ENCODE peak calls at places on chromosomes 2 and 18, in eight cellular contexts. Y is HTR-8/SVneo, H is progenitor cell of endocrine pancreas, C is HFFc6, K is Kasumi-1, D is caudate nucleus, I is fibroblast of mammary gland, W is AG08395. Q is an unnamed sample.

GRCh38 chr18:52340466-52341378 is 725 bp downstream of the DCC start:
- DNase-seq in D (peak; percentile 65), C (no peak), K (no peak), Y (no peak), W (no peak), I (no peak), H (no peak), Q (no peak)

GRCh38 chr2:150307258-150307657 is 180.2 kb downstream of the RND3 start:
- DNase-seq in Y (no peak), K (no peak), D (no peak), C (no peak), I (no peak), H (no peak), W (no peak), Q (no peak)

GRCh38 chr2:73176205-73176880 is 26.0 kb upstream of the NOTO start:
- DNase-seq in H (no peak), K (no peak), I (no peak), W (peak; percentile 9), C (no peak), Y (no peak), D (no peak), Q (no peak)

GRCh38 chr18:42929857-42930256 is 185.6 kb downstream of the RIT2 start:
- DNase-seq in D (peak; percentile 1), Y (no peak), C (no peak), W (no peak), H (no peak), K (no peak), I (peak; percentile 40), Q (no peak)

GRCh38 chr2:67487993-67488392 is 90.9 kb downstream of the ETAA1 start:
- DNase-seq in Y (no peak), I (no peak), W (no peak), C (no peak), H (no peak), K (no peak), D (no peak), Q (no peak)

GRCh38 chr2:66850406-66850805 is 415.5 kb downstream of the MEIS1 start:
- DNase-seq in W (no peak), Y (no peak), K (no peak), I (no peak), H (no peak), C (no peak), D (no peak), Q (no peak)

GRCh38 chr18:78506031-78506461 is 473.6 kb upstream of the SALL3 start:
- DNase-seq in K (no peak), I (no peak), D (peak; percentile 69), H (peak; percentile 25), W (no peak), C (no peak), Y (no peak), Q (no peak)

GRCh38 chr2:102030855-102031527 is 39.2 kb downstream of the IL1R2 start:
- DNase-seq in Y (no peak), W (no peak), C (no peak), D (no peak), I (no peak), K (no peak), H (no peak), Q (no peak)

GRCh38 chr2:47905454-47906260 is 641 bp downstream of the FBXO11 start:
- DNase-seq in K (peak; percentile 33), W (no peak), D (peak; percentile 79), C (peak; percentile 37), H (peak; percentile 44), I (peak; percentile 49), Y (no peak), Q (peak; percentile 75)

GRCh38 chr2:240391111-240392051 is 44.1 kb upstream of the GPC1 start:
- DNase-seq in W (no peak), D (no peak), Y (no peak), C (no peak), K (no peak), I (no peak), H (no peak), Q (no peak)

GRCh38 chr2:230678451-230678850 is 34.2 kb upstream of the CAB39 start:
- DNase-seq in C (no peak), Y (no peak), I (no peak), D (no peak), H (no peak), K (peak; percentile 1), W (no peak), Q (no peak)

GRCh38 chr2:37645363-37645762 is 26.1 kb downstream of the CDC42EP3 start:
- DNase-seq in W (no peak), K (peak; percentile 17), I (peak; percentile 89), D (no peak), H (no peak), Y (no peak), C (no peak), Q (peak; percentile 81)

GRCh38 chr2:229922449-229923386 is at the start of gene FBXO36:
- DNase-seq in K (peak; percentile 50), C (peak; percentile 60), I (peak; percentile 49), Y (peak; percentile 61), W (peak; percentile 51), H (peak; percentile 76), D (peak; percentile 75), Q (peak; percentile 76)

GRCh38 chr2:173462908-173463840 is 108.5 kb downstream of the CDCA7 start:
- DNase-seq in D (no peak), K (no peak), Y (no peak), W (no peak), I (no peak), C (no peak), H (no peak), Q (no peak)

GRCh38 chr2:100630473-100630977 is 67.7 kb downstream of the PDCL3 start:
- DNase-seq in K (no peak), C (no peak), W (no peak), H (no peak), I (no peak), Y (no peak), D (no peak), Q (no peak)

GRCh38 chr2:145220496-145220895 is 700.6 kb upstream of the ZEB2 start:
- DNase-seq in I (peak; percentile 5), H (no peak), K (no peak), C (no peak), D (no peak), W (no peak), Y (no peak), Q (no peak)

GRCh38 chr2:23703583-23704385 is 223.1 kb downstream of the ATAD2B start:
- DNase-seq in W (no peak), D (no peak), I (no peak), K (no peak), C (no peak), H (no peak), Y (no peak), Q (no peak)

GRCh38 chr2:96203130-96204028 is 5.2 kb downstream of the STARD7 start:
- DNase-seq in C (no peak), D (no peak), I (no peak), Y (no peak), K (no peak), W (no peak), H (no peak), Q (no peak)

GRCh38 chr2:112048887-112049286 is 6.2 kb upstream of the TMEM87B start:
- DNase-seq in H (no peak), K (peak; percentile 86), C (peak; percentile 52), W (peak; percentile 45), I (peak; percentile 76), D (no peak), Y (no peak), Q (no peak)

GRCh38 chr2:168849610-168850009 is 40.6 kb downstream of the SPC25 start:
- DNase-seq in D (no peak), H (no peak), C (no peak), W (peak; percentile 19), I (peak; percentile 29), K (peak; percentile 53), Y (peak; percentile 20), Q (peak; percentile 1)

GRCh38 chr2:26144031-26144430 is 28.9 kb upstream of the GAREM2 start:
- DNase-seq in W (no peak), D (no peak), H (no peak), C (no peak), K (peak; percentile 40), I (no peak), Y (no peak), Q (no peak)

GRCh38 chr18:11064106-11064505 is 85.3 kb downstream of the PIEZO2 start:
- DNase-seq in W (no peak), I (no peak), C (no peak), D (no peak), Y (no peak), H (no peak), K (no peak), Q (no peak)

GRCh38 chr2:219186754-219187456 is 8.8 kb downstream of the RETREG2 start:
- DNase-seq in W (no peak), I (no peak), Y (no peak), H (no peak), C (no peak), D (no peak), K (no peak), Q (no peak)

GRCh38 chr2:235746257-235746934 is 252.6 kb downstream of the AGAP1 start:
- DNase-seq in H (peak; percentile 42), Y (peak; percentile 90), I (peak; percentile 88), C (peak; percentile 81), W (peak; percentile 88), D (peak; percentile 76), K (peak; percentile 59), Q (peak; percentile 34)

GRCh38 chr2:201465524-201465971 is 14.0 kb downstream of the STRADB start:
- DNase-seq in I (peak; percentile 26), K (no peak), H (no peak), Y (no peak), D (peak; percentile 15), W (no peak), C (peak; percentile 13), Q (no peak)

GRCh38 chr18:23953984-23954383 is 60.6 kb upstream of the TTC39C start:
- DNase-seq in Y (no peak), K (no peak), C (no peak), D (no peak), I (no peak), W (no peak), H (no peak), Q (no peak)

GRCh38 chr2:149552226-149552625 is 35.3 kb downstream of the MMADHC start:
- DNase-seq in I (peak; percentile 14), K (no peak), H (no peak), Y (no peak), D (no peak), W (no peak), C (no peak), Q (no peak)

GRCh38 chr2:10469955-10470568 is 21.9 kb upstream of the ODC1 start:
- DNase-seq in K (no peak), Y (no peak), W (no peak), D (no peak), I (no peak), C (no peak), H (no peak), Q (no peak)

GRCh38 chr2:3536682-3537632 is 17.6 kb upstream of the ADI1 start:
- DNase-seq in Y (peak; percentile 79), I (peak; percentile 60), D (no peak), K (peak; percentile 86), H (no peak), W (peak; percentile 60), C (peak; percentile 33), Q (peak; percentile 68)

GRCh38 chr2:128245816-128246215 is 72.9 kb downstream of the HS6ST1 start:
- DNase-seq in C (no peak), Y (no peak), D (no peak), I (no peak), W (no peak), H (no peak), K (no peak), Q (no peak)

GRCh38 chr2:119059940-119060339 is 98.6 kb downstream of the C1QL2 start:
- DNase-seq in K (no peak), H (no peak), D (no peak), C (no peak), Y (no peak), I (no peak), W (no peak), Q (no peak)